ENCODE peak calls at places on chromosomes 12 and 14, in eight cellular contexts. V, Q, X, R, T, L, U and K are unnamed samples.
A peak's percentile ranks its signal among the peaks of the same experiment; 100 is the strongest.

GRCh38 chr12:68827895-68828294 is 19.9 kb downstream of the MDM2 start:
- DNase-seq in U (no peak), T (no peak), X (no peak), R (no peak), Q (no peak), L (no peak), V (no peak), K (no peak)

GRCh38 chr12:113096675-113097461 is 38.7 kb downstream of the RASAL1 start:
- DNase-seq in L (no peak), Q (no peak), V (no peak), R (no peak), U (no peak), T (no peak), X (no peak), K (no peak)

GRCh38 chr12:132162508-132163031 is 18.3 kb downstream of the NOC4L start:
- DNase-seq in V (no peak), L (no peak), T (no peak), Q (no peak), U (no peak), X (no peak), R (no peak), K (peak; percentile 85)

GRCh38 chr12:92696240-92696639 is 6.5 kb upstream of the PLEKHG7 start:
- DNase-seq in V (no peak), U (no peak), T (no peak), L (no peak), X (no peak), R (peak; percentile 59), Q (no peak), K (peak; percentile 42)

GRCh38 chr14:58805605-58806358 is 168.0 kb downstream of the DACT1 start:
- DNase-seq in R (peak; percentile 46), V (no peak), L (no peak), Q (no peak), T (no peak), U (no peak), X (no peak), K (no peak)

GRCh38 chr12:51127050-51127729 is 43.8 kb upstream of the CSRNP2 start:
- DNase-seq in L (no peak), R (no peak), U (no peak), V (no peak), X (no peak), T (no peak), Q (no peak), K (no peak)

GRCh38 chr14:66405158-66405557 is 81.0 kb upstream of the CCDC196 start:
- DNase-seq in L (no peak), R (no peak), U (peak; percentile 14), Q (no peak), V (no peak), T (no peak), X (no peak), K (peak; percentile 38)

GRCh38 chr12:51017452-51017851 is 8.7 kb downstream of the SLC11A2 start:
- DNase-seq in U (no peak), V (no peak), Q (no peak), X (no peak), R (no peak), L (no peak), T (no peak), K (no peak)

GRCh38 chr12:27331299-27331926 is 1.2 kb upstream of the BMAL2 start:
- DNase-seq in T (no peak), Q (peak; percentile 64), R (peak; percentile 93), L (peak; percentile 76), U (peak; percentile 52), V (peak; percentile 35), X (peak; percentile 66), K (peak; percentile 92)

GRCh38 chr12:45232146-45232731 is 16.3 kb downstream of the ANO6 start:
- DNase-seq in V (no peak), R (no peak), X (no peak), Q (no peak), T (no peak), U (no peak), L (no peak), K (no peak)

GRCh38 chr12:57803317-57803893 is 15.1 kb downstream of the AVIL start:
- DNase-seq in Q (peak; percentile 69), T (peak; percentile 31), V (peak; percentile 23), L (no peak), X (peak; percentile 23), U (peak; percentile 43), R (peak; percentile 60), K (peak; percentile 27)

GRCh38 chr12:46266382-46266791 is 2.5 kb downstream of the SLC38A1 start:
- DNase-seq in X (no peak), R (peak; percentile 37), T (no peak), V (no peak), Q (peak; percentile 41), L (no peak), U (peak; percentile 67), K (peak; percentile 52)

GRCh38 chr14:96362071-96362964 is 823 bp downstream of the ATG2B start:
- DNase-seq in Q (peak; percentile 37), T (no peak), U (peak; percentile 69), X (peak; percentile 63), V (peak; percentile 69), L (peak; percentile 31), R (peak; percentile 72), K (peak; percentile 72)

GRCh38 chr12:91492648-91493047 is 310.0 kb upstream of the DCN start:
- DNase-seq in X (no peak), T (no peak), V (no peak), Q (no peak), U (no peak), L (no peak), R (peak; percentile 52), K (no peak)

DNA sequence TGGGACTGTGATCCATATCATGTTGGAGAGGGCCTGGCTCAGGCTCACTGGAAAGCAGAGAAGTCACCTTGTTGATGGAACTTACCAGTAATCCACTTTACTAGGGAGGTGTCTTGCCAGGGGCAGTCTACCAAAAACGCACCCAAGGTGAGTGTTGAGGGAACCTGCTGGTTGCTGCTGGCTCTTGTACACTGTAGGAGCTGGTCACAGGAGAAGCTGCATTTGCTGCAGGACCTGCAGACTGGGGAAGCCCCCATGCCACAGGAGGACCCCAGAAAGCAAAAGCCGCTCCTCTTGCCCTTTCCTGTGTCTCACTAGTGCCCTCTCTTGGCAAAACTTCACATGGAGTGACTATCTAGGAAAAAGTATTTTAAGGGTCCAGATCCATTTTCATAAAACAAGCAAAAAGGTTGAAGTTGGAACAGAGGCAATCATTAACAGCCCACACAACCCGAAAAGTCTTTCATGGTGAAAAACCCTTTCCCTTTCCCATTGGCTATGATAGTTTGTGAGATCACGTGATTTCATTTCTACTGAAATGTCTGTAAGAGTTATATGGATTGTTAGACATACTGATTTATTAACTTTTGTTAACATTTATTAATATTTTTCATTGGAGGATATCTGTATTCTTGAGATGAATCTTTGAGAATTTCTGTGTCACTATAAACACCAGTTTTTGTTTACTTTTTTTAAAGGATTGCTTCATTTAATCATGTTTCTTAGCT is 59.2 kb downstream of the RASSF8 start:
- DNase-seq in U (peak; percentile 44), V (peak; percentile 50), R (peak; percentile 69), Q (peak; percentile 21), X (peak; percentile 27), L (no peak), T (no peak), K (peak; percentile 75)
- TF ChIP-seq CTCF in U (peak; percentile 36), V (peak; percentile 72), R (peak; percentile 67), Q (peak; percentile 83), X (peak; percentile 42), L (peak; percentile 48), T (peak; percentile 68), K (peak; percentile 96)

GRCh38 chr14:63275611-63276010 is 43.1 kb downstream of the GPHB5 start:
- DNase-seq in Q (no peak), V (no peak), L (no peak), R (no peak), U (no peak), T (no peak), X (no peak), K (no peak)

GRCh38 chr14:63276016-63276415 is 42.7 kb downstream of the GPHB5 start:
- DNase-seq in V (no peak), Q (no peak), U (no peak), L (no peak), R (no peak), X (no peak), T (no peak), K (no peak)

GRCh38 chr14:63273717-63274673 is 44.7 kb downstream of the GPHB5 start:
- DNase-seq in Q (no peak), U (no peak), V (no peak), T (no peak), L (no peak), R (no peak), X (no peak), K (no peak)

GRCh38 chr14:63269561-63270225 is 49.0 kb downstream of the GPHB5 start:
- DNase-seq in T (no peak), L (no peak), Q (no peak), U (no peak), X (no peak), V (no peak), R (no peak), K (no peak)

DNA sequence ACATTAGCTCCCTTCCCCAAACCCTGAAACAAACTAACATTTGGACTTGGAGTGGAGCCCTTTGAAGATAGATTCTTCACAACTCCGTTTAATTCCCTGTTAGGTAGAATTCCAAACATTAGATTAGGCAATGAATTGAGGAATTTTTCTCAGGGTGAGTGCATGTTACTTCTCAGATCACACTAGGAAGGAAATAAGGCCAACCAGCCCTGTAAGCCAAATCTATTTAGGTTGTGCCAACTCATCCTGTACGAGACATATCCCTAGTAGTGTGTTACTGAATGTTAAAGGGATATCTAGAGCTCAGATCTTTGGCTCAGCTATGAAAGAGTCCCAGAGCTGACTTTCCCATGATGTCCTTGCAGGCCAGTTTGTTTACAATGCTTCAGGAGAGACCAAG is 45.6 kb downstream of the GPHB5 start:
- DNase-seq in X (no peak), R (peak; percentile 51), T (no peak), V (no peak), L (no peak), U (no peak), Q (no peak), K (no peak)
- TF ChIP-seq MAX in X (no peak), R (no peak), T (no peak), V (no peak), L (no peak), U (no peak), Q (no peak), K (no peak)

GRCh38 chr14:71753126-71753830 is 179.0 kb upstream of the RGS6 start:
- DNase-seq in T (peak; percentile 81), U (peak; percentile 81), Q (peak; percentile 62), V (peak; percentile 62), R (peak; percentile 89), L (peak; percentile 27), X (peak; percentile 91), K (peak; percentile 80)
- TF ChIP-seq POLR2A in T (no peak), U (no peak), Q (no peak), V (no peak), R (no peak), L (no peak), X (no peak), K (no peak)

GRCh38 chr12:59700145-59700435 is 104.3 kb downstream of the SLC16A7 start:
- DNase-seq in L (no peak), Q (no peak), R (no peak), V (no peak), X (no peak), T (no peak), U (no peak), K (no peak)

GRCh38 chr12:59689776-59690175 is 93.9 kb downstream of the SLC16A7 start:
- DNase-seq in T (no peak), U (no peak), Q (no peak), V (no peak), X (no peak), L (no peak), R (no peak), K (no peak)

GRCh38 chr12:59698599-59698998 is 102.8 kb downstream of the SLC16A7 start:
- DNase-seq in Q (no peak), X (no peak), R (no peak), T (no peak), V (no peak), U (no peak), L (no peak), K (peak; percentile 38)

GRCh38 chr12:59699408-59700144 is 103.7 kb downstream of the SLC16A7 start:
- DNase-seq in U (no peak), R (no peak), L (no peak), V (no peak), T (no peak), X (no peak), Q (no peak), K (peak; percentile 59)

GRCh38 chr12:59695379-59695778 is 99.5 kb downstream of the SLC16A7 start:
- DNase-seq in R (no peak), L (no peak), V (no peak), U (no peak), Q (no peak), T (no peak), X (no peak), K (no peak)
- TF ChIP-seq CTCF in R (no peak), L (no peak), V (no peak), U (no peak), Q (no peak), T (no peak), X (no peak), K (no peak)